ENCODE peak calls at places on chromosomes 2 and 18, in five cellular contexts. P, U, V, M and R are unnamed samples.

GRCh38 chr18:67072789-67073188 is 443.7 kb downstream of the DSEL start:
- DNase-seq in P (no peak), U (no peak), V (no peak), M (no peak), R (no peak)

GRCh38 chr2:112493858-112494648 is 12.1 kb downstream of the TTL start:
- DNase-seq in P (no peak), U (peak), V (no peak), M (peak), R (no peak)

GRCh38 chr18:23887493-23887892 is 127.1 kb upstream of the TTC39C start:
- DNase-seq in P (no peak), U (peak), V (no peak), M (no peak), R (no peak)

GRCh38 chr2:111626862-111627163 is 257.2 kb downstream of the ANAPC1 start:
- DNase-seq in P (no peak), U (no peak), V (no peak), M (no peak), R (no peak)

GRCh38 chr2:149098722-149099121 is 60.2 kb downstream of the LYPD6B start:
- DNase-seq in P (no peak), U (peak), V (no peak), M (no peak), R (no peak)

GRCh38 chr2:193584522-193584938 is 1389.8 kb upstream of the TMEFF2 start:
- DNase-seq in P (no peak), U (peak), V (no peak), M (no peak), R (no peak)

GRCh38 chr18:5720132-5720531 is 175.2 kb downstream of the TMEM200C start:
- DNase-seq in P (no peak), U (no peak), V (no peak), M (no peak), R (no peak)

GRCh38 chr2:8984855-8985254 is 18.6 kb downstream of the MBOAT2 start:
- DNase-seq in P (no peak), U (no peak), V (no peak), M (no peak), R (no peak)

GRCh38 chr2:235934059-235934896 is 233.9 kb downstream of the GBX2 start:
- DNase-seq in P (no peak), U (no peak), V (no peak), M (no peak), R (no peak)

GRCh38 chr2:233085037-233085838 is 25.1 kb downstream of the INPP5D start:
- DNase-seq in P (no peak), U (no peak), V (no peak), M (no peak), R (no peak)

GRCh38 chr18:11948852-11949523 is 32.3 kb upstream of the IMPA2 start:
- DNase-seq in P (no peak), U (no peak), V (no peak), M (no peak), R (no peak)

GRCh38 chr2:56053679-56054078 is 130.1 kb upstream of the EFEMP1 start:
- DNase-seq in P (no peak), U (no peak), V (no peak), M (no peak), R (no peak)

GRCh38 chr2:181252248-181253148 is 204.7 kb upstream of the ITGA4 start:
- DNase-seq in P (no peak), U (no peak), V (no peak), M (no peak), R (no peak)

GRCh38 chr2:71452565-71452964 is 796 bp upstream of the DYSF start:
- DNase-seq in P (no peak), U (peak), V (no peak), M (peak), R (no peak)

GRCh38 chr2:101151141-101151858 is at the start of gene TBC1D8:
- DNase-seq in P (peak), U (peak), V (peak), M (peak), R (peak)

GRCh38 chr2:231245253-231246094 is 47.0 kb downstream of the ARMC9 start:
- DNase-seq in P (no peak), U (no peak), V (no peak), M (no peak), R (no peak)

GRCh38 chr2:29587791-29588190 is 333.6 kb downstream of the ALK start:
- DNase-seq in P (no peak), U (no peak), V (no peak), M (no peak), R (no peak)

GRCh38 chr2:55399815-55400214 is 19.8 kb downstream of the CCDC88A start:
- DNase-seq in P (no peak), U (no peak), V (no peak), M (no peak), R (no peak)

GRCh38 chr2:46970334-46971288 is 55.0 kb upstream of the MCFD2 start:
- DNase-seq in P (peak), U (peak), V (no peak), M (peak), R (no peak)

GRCh38 chr2:27952070-27952469 is 61.5 kb downstream of the BABAM2 start:
- DNase-seq in P (no peak), U (no peak), V (no peak), M (no peak), R (no peak)

GRCh38 chr18:79317718-79318117 is 78.0 kb upstream of the NFATC1 start:
- DNase-seq in P (no peak), U (no peak), V (no peak), M (no peak), R (no peak)
- TF ChIP-seq CTCF in P (no peak), U (peak), V (no peak), M (no peak), R (no peak)

GRCh38 chr2:104866883-104867350 is 13.0 kb downstream of the POU3F3 start:
- DNase-seq in P (no peak), U (no peak), V (no peak), M (no peak), R (no peak)
- TF ChIP-seq CTCF in P (no peak), U (no peak), V (no peak), M (no peak), R (no peak)

GRCh38 chr2:212517693-212518092 is 20.9 kb downstream of the ERBB4 start:
- DNase-seq in P (no peak), U (no peak), V (no peak), M (no peak), R (no peak)

GRCh38 chr2:212523756-212524155 is 14.8 kb downstream of the ERBB4 start:
- DNase-seq in P (no peak), U (no peak), V (no peak), M (no peak), R (no peak)

GRCh38 chr2:212526059-212526458 is 12.5 kb downstream of the ERBB4 start:
- DNase-seq in P (no peak), U (no peak), V (no peak), M (no peak), R (no peak)

DNA sequence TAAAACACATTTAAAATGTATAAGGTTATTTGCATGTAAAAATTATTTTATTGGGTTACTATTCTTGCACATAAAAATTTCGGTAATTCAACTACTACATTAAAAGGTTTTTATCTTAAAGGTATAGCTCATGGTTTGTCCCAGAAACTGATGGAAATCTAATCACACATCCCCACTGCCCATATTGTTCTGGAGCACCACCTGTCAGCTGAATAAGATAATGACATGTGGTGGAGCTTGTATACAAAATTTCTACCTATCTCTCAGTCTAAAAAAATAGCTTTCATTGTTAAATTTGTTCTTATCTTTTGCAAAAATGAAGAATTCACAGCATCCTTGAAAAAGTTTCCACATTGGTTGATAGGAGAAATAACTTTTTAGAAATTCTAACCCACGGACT is 18.3 kb downstream of the ERBB4 start:
- DNase-seq in P (no peak), U (peak), V (no peak), M (no peak), R (no peak)
- TF ChIP-seq CTCF in P (no peak), U (peak), V (peak), M (peak), R (no peak)

GRCh38 chr2:240891492-240892340 is 4.2 kb downstream of the MAB21L4 start:
- DNase-seq in P (no peak), U (no peak), V (no peak), M (no peak), R (no peak)
- TF ChIP-seq CTCF in P (no peak), U (no peak), V (no peak), M (no peak), R (no peak)

GRCh38 chr2:169672403-169672802 is 21.8 kb downstream of the CFAP210 start:
- DNase-seq in P (no peak), U (no peak), V (no peak), M (no peak), R (no peak)

GRCh38 chr2:169673921-169674320 is 20.3 kb downstream of the CFAP210 start:
- DNase-seq in P (no peak), U (no peak), V (no peak), M (no peak), R (no peak)

GRCh38 chr2:169676850-169677249 is 17.4 kb downstream of the CFAP210 start:
- DNase-seq in P (no peak), U (no peak), V (no peak), M (no peak), R (no peak)

GRCh38 chr2:169673106-169673505 is 21.1 kb downstream of the CFAP210 start:
- DNase-seq in P (no peak), U (no peak), V (no peak), M (no peak), R (no peak)

GRCh38 chr2:169676357-169676756 is 17.8 kb downstream of the CFAP210 start:
- DNase-seq in P (no peak), U (no peak), V (no peak), M (no peak), R (no peak)
- TF ChIP-seq CTCF in P (no peak), U (peak), V (peak), M (no peak), R (no peak)

DNA sequence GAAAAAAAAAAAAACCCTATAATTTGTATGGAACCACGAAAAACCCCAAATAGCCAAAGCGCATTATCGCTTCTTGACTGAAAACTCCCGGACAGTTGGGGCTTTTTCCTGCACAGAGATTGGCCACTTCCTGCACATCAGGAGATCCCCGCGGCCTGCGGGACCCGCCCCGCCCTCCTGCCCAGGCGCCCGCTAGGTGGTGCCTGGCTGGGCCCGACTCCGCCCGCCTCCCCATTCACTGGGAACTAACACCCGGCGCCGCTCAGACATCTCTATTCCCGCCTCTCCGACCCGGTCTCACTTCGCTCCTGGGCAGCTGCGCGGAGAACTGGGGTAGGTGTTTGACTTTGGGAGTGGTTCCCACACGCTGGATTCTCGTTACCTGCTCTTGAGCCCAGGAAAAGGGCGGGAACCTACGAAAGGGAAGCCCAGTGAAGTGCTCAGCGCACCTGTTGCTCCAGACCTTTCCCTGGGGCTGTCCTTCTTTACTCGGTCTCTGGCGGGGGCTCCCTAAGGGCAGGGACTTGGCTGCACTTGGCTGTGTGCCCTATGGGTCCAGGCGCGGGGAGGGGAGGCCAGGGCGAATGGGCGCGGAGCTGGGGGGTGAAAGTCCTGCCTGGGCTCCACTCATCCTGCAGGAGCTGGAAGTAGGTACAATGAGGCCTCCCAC is at the start of gene HMSD:
- DNase-seq in P (no peak), U (peak), V (peak), M (peak), R (no peak)
- TF ChIP-seq CTCF in P (no peak), U (no peak), V (peak), M (peak), R (no peak)

GRCh38 chr2:23636412-23636811 is 251.4 kb downstream of the KLHL29 start:
- DNase-seq in P (no peak), U (peak), V (no peak), M (peak), R (no peak)
- TF ChIP-seq CTCF in P (no peak), U (peak), V (no peak), M (peak), R (no peak)

DNA sequence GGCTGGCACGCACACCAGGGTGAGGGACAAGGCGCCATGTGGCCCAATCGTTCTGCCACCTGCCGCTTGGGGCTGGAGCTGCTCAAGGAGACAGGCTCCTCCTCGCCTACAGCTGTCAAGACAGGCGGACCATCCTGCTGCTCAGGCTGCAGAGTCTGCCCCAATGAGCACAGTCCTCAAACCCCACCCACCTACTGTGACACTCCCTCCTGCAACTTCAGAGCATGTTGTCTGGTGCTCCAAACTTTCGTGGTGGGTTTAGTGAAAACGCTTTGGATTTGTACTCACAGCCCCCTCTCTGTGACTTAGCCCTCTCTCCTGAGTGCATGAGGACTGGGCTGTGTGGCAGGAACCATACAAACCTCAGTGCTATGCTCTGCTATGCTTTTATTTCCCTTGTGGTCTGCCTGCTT is 23.2 kb upstream of the SLC35F6 start:
- DNase-seq in P (no peak), U (no peak), V (no peak), M (no peak), R (no peak)
- TF ChIP-seq CTCF in P (no peak), U (no peak), V (no peak), M (no peak), R (no peak)

GRCh38 chr18:69401475-69402218 is 959 bp downstream of the DOK6 start:
- DNase-seq in P (no peak), U (peak), V (no peak), M (peak), R (no peak)

GRCh38 chr18:69400976-69401474 is 337 bp downstream of the DOK6 start:
- DNase-seq in P (no peak), U (peak), V (peak), M (peak), R (no peak)

GRCh38 chr18:69399253-69399652 is 1.4 kb upstream of the DOK6 start:
- DNase-seq in P (no peak), U (no peak), V (no peak), M (no peak), R (no peak)

GRCh38 chr18:69400253-69400975 is at the start of gene DOK6:
- DNase-seq in P (no peak), U (peak), V (peak), M (peak), R (peak)

GRCh38 chr18:69402219-69402989 is 1.7 kb downstream of the DOK6 start:
- DNase-seq in P (no peak), U (no peak), V (peak), M (no peak), R (no peak)
- TF ChIP-seq CTCF in P (no peak), U (no peak), V (no peak), M (no peak), R (no peak)

DNA sequence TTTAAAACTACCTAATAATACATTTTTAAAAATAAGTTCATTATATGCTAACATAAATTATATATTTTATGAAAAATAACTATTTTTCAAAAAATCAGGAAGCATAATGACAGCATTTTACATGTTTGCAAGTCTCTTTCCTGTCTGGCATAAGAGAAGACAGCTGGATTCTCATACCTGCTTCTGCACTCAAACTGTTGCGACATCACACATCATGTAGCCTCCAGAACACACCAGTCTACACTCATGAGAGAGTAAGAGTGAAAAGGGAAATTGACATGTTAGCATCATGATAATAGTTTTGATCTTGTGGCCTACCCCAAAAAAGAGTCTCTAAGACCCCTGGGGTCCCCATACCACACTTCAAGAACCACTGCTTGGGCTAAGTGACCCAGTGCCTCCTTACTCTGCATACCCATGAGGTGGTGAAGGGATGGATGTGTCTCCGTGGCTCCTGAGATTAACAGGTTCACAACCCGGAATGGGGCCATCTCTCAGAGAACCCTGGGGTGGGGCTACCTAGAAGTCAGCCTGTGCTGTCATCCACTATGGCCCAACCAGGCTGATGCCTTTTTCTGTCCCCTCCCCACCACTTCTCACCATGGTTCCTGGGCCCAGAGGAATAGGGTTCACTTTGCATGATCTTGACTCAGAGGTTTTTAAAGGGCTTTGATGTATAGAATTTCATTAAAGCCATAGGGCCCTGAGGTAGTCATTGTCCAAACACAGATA is 102.6 kb upstream of the DAPL1 start:
- DNase-seq in P (no peak), U (peak), V (no peak), M (no peak), R (no peak)
- TF ChIP-seq CTCF in P (no peak), U (no peak), V (no peak), M (no peak), R (no peak)